ENCODE peak calls at places on chromosomes 7 and 10, in six cellular contexts. X is Karpas-422, P is fibroblast of mammary gland, Z is astrocyte of the spinal cord, B is mammary epithelial cell, O is OCI-LY7. G is an unnamed sample.

GRCh38 chr10:80204193-80204714 is 1.1 kb downstream of the ANXA11 start:
- DNase-seq in X (peak; percentile 57), B (peak; percentile 61), P (no peak), O (peak; percentile 27), Z (peak; percentile 27), G (no peak)

GRCh38 chr7:18520450-18521235 is 25.1 kb downstream of the HDAC9 start:
- DNase-seq in X (peak; percentile 88), B (peak; percentile 53), O (peak; percentile 87), P (peak; percentile 72), Z (peak; percentile 78), G (peak; percentile 71)

GRCh38 chr10:121406823-121407545 is 191.3 kb downstream of the FGFR2 start:
- DNase-seq in O (no peak), B (peak; percentile 81), X (no peak), Z (peak; percentile 5), P (no peak), G (no peak)

GRCh38 chr7:155729847-155730246 is 82.4 kb downstream of the SHH start:
- DNase-seq in B (peak; percentile 87), P (peak; percentile 15), O (no peak), Z (peak; percentile 18), X (no peak), G (peak; percentile 14)

GRCh38 chr7:83588602-83589240 is 60.2 kb downstream of the SEMA3E start:
- DNase-seq in X (no peak), O (no peak), P (peak; percentile 24), B (no peak), Z (no peak), G (peak; percentile 16)

GRCh38 chr10:680146-680545 is 9.3 kb downstream of the DIP2C start:
- DNase-seq in X (no peak), O (no peak), B (no peak), Z (no peak), P (no peak), G (no peak)

GRCh38 chr7:17408245-17408903 is 109.9 kb downstream of the AHR start:
- DNase-seq in P (peak; percentile 98), X (no peak), B (peak; percentile 93), Z (peak; percentile 91), O (no peak), G (peak; percentile 88)

GRCh38 chr10:70578371-70578947 is 24.1 kb downstream of the PRF1 start:
- DNase-seq in P (peak; percentile 45), O (peak; percentile 70), B (peak; percentile 97), X (no peak), Z (peak; percentile 98), G (peak; percentile 12)

GRCh38 chr10:52484426-52485065 is 170.5 kb downstream of the DKK1 start:
- DNase-seq in B (no peak), Z (no peak), O (no peak), P (peak; percentile 51), X (no peak), G (peak; percentile 66)

GRCh38 chr10:69337312-69338132 is 59.2 kb downstream of the HK1 start:
- DNase-seq in X (no peak), P (peak; percentile 92), O (no peak), Z (peak; percentile 96), B (peak; percentile 95), G (peak; percentile 75)

GRCh38 chr10:69498711-69499471 is 47.6 kb downstream of the TSPAN15 start:
- DNase-seq in Z (no peak), P (no peak), B (no peak), X (no peak), O (no peak), G (no peak)

GRCh38 chr7:89507034-89507433 is 647.2 kb upstream of the STEAP1 start:
- DNase-seq in P (no peak), Z (no peak), O (no peak), X (no peak), B (no peak), G (no peak)

GRCh38 chr7:4162845-4163564 is 519.1 kb upstream of the FOXK1 start:
- DNase-seq in X (no peak), O (no peak), P (no peak), Z (no peak), B (no peak), G (no peak)

GRCh38 chr10:128210215-128211063 is 84.2 kb upstream of the MKI67 start:
- DNase-seq in Z (peak; percentile 10), X (no peak), O (no peak), P (peak; percentile 14), B (peak; percentile 12), G (peak; percentile 29)

GRCh38 chr10:28554952-28555351 is 22.0 kb downstream of the WAC start:
- DNase-seq in B (no peak), Z (no peak), O (no peak), P (no peak), X (no peak), G (no peak)

GRCh38 chr7:143978585-143978984 is 21.5 kb upstream of the OR6B1 start:
- DNase-seq in X (no peak), B (no peak), Z (no peak), P (no peak), O (no peak), G (no peak)

GRCh38 chr10:82072124-82072523 is 197.1 kb downstream of the NRG3 start:
- DNase-seq in P (no peak), B (no peak), O (no peak), Z (no peak), X (no peak), G (no peak)

GRCh38 chr10:68876919-68877250 is 24.2 kb upstream of the DDX50 start:
- DNase-seq in X (no peak), P (no peak), B (no peak), Z (no peak), O (no peak), G (no peak)

GRCh38 chr7:100444311-100445278 is 8.3 kb upstream of the PPP1R35 start:
- DNase-seq in B (no peak), X (no peak), Z (peak; percentile 49), P (peak; percentile 94), O (peak; percentile 58), G (peak; percentile 65)

GRCh38 chr10:92740762-92741161 is 51.0 kb downstream of the HHEX start:
- DNase-seq in O (peak; percentile 40), Z (no peak), B (no peak), X (peak; percentile 36), P (no peak), G (peak; percentile 12)

GRCh38 chr10:132748545-132749427 is 37.2 kb downstream of the NKX6-2 start:
- DNase-seq in B (no peak), O (no peak), P (no peak), X (no peak), Z (no peak), G (no peak)

GRCh38 chr7:1571261-1571650 is 1.4 kb upstream of the PSMG3 start:
- DNase-seq in X (peak; percentile 59), B (no peak), P (peak; percentile 91), O (no peak), Z (peak; percentile 84), G (peak; percentile 83)

GRCh38 chr10:113131611-113132330 is 181.7 kb downstream of the TCF7L2 start:
- DNase-seq in Z (peak; percentile 43), B (peak; percentile 5), X (no peak), O (no peak), P (peak; percentile 89), G (peak; percentile 98)

GRCh38 chr10:113128450-113129105 is 178.5 kb downstream of the TCF7L2 start:
- DNase-seq in O (no peak), P (peak; percentile 41), X (no peak), B (no peak), Z (no peak), G (peak; percentile 41)

GRCh38 chr10:113126506-113127192 is 176.6 kb downstream of the TCF7L2 start:
- DNase-seq in X (no peak), O (no peak), B (peak; percentile 63), P (peak; percentile 74), Z (peak; percentile 66), G (peak; percentile 77)

GRCh38 chr10:113129117-113129516 is 179.1 kb downstream of the TCF7L2 start:
- DNase-seq in B (no peak), Z (no peak), X (no peak), O (no peak), P (no peak), G (no peak)

GRCh38 chr10:113127285-113128283 is 177.5 kb downstream of the TCF7L2 start:
- DNase-seq in O (no peak), B (no peak), Z (no peak), P (peak; percentile 45), X (no peak), G (peak; percentile 53)
- H3K4me3 ChIP-seq in O (no peak overlapping the region), B (no peak overlapping the region), Z (no peak overlapping the region), P (peak overlapping the region; percentile 41), X (no peak overlapping the region), G (peak overlapping the region; percentile 59)

GRCh38 chr7:43034535-43035002 is 77.9 kb upstream of the HECW1 start:
- DNase-seq in Z (no peak), B (no peak), O (no peak), X (no peak), P (no peak), G (no peak)
- H3K4me3 ChIP-seq in Z (no peak overlapping the region), B (no peak overlapping the region), O (no peak overlapping the region), X (no peak overlapping the region), P (no peak overlapping the region), G (no peak overlapping the region)

DNA sequence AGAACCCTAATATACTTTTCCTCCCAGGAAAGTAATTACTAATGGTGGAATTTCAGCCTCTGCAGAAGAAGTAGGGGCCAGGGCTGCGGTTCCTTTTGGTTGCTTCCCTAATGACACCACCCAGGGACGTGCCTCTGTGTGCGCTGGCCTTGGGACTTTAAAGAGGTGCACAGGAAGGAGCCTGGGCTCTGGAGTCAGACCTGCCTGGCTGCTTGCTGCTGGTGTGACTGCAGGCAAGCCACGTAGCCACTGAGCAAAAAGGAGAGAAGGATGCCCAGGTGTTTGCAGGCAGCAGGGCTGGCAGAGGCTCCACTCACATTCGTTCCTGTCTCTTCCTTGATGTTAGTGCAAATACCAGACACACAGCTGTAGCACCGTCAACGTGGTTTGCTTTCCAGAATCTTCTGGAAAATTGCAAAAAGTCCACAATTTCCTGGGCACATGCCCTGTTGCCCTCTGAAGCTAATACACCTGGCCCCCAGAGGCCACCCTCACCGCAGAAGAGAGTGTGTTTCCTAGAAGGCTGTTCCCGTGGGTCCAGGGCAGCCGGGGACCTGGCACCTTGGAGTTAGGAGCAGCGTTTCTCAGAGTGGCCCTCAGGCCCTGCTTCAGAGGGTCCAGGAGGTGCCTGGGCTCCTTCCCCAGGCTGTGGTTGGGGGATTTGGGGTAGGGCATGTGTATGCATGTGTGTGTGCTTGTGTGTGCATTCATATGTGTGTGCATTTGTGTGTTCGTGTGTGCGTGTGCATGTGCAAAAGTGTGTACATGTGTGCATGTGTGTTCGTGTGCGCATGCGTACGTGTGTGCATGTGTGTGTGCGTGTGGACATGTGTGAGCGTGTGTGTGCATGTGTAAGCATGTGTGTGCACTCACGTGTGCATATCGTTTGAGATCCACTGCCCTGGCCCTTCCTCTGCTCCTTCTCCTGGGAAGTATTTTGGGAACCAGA is 12.8 kb upstream of the PRKAG2 start:
- DNase-seq in O (no peak), B (no peak), Z (no peak), X (no peak), P (no peak), G (no peak)
- H3K4me3 ChIP-seq in O (no peak overlapping the region), B (no peak overlapping the region), Z (no peak overlapping the region), X (no peak overlapping the region), P (no peak overlapping the region), G (no peak overlapping the region)

GRCh38 chr7:73828972-73829371 is 1.8 kb upstream of the CLDN4 start:
- DNase-seq in B (no peak), P (no peak), Z (no peak), O (no peak), X (no peak), G (no peak)

GRCh38 chr7:73829921-73830617 is 727 bp upstream of the CLDN4 start:
- DNase-seq in P (no peak), O (no peak), B (no peak), Z (no peak), X (no peak), G (no peak)

GRCh38 chr7:73828107-73828803 is 2.5 kb upstream of the CLDN4 start:
- DNase-seq in X (no peak), O (no peak), P (peak; percentile 61), B (peak; percentile 87), Z (no peak), G (no peak)

GRCh38 chr7:73830618-73830871 is 251 bp upstream of the CLDN4 start:
- DNase-seq in Z (no peak), O (no peak), B (peak; percentile 75), P (no peak), X (no peak), G (no peak)

GRCh38 chr7:73829505-73829904 is 1.3 kb upstream of the CLDN4 start:
- DNase-seq in B (no peak), P (no peak), X (no peak), O (no peak), Z (no peak), G (no peak)
- H3K4me3 ChIP-seq in B (no peak overlapping the region), P (no peak overlapping the region), X (no peak overlapping the region), O (no peak overlapping the region), Z (no peak overlapping the region), G (no peak overlapping the region)